ENCODE peak calls at places on chromosomes 1 and 21, in seven cellular contexts. One of them, this sample, is unnamed.

GRCh38 chr1:19113362-19114092 is 96.5 kb downstream of the UBR4 start:
- DNase-seq in GM12892: no peak
- DNase-seq in stimulated activated CD8-positive, alpha-beta memory T cell treated with anti-CD3 and anti-CD28 coated beads, Interleukin-4, amount 100 ng/mL, for 1 hour: no peak
- DNase-seq in fibroblast of the aortic adventitia: peak; percentile 18
- DNase-seq in lung microvascular endothelial cell: peak; percentile 51
- DNase-seq in hepatocyte: peak; percentile 59
- DNase-seq in AG08395: peak; percentile 37
- DNase-seq in this sample: peak; percentile 52

GRCh38 chr1:6490181-6491075 is 1.0 kb downstream of the PLEKHG5 start:
- DNase-seq in lung microvascular endothelial cell: peak; percentile 75
- DNase-seq in hepatocyte: peak; percentile 92
- DNase-seq in stimulated activated CD8-positive, alpha-beta memory T cell treated with anti-CD3 and anti-CD28 coated beads, Interleukin-4, amount 100 ng/mL, for 1 hour: peak; percentile 9
- DNase-seq in fibroblast of the aortic adventitia: peak; percentile 69
- DNase-seq in AG08395: peak; percentile 73
- DNase-seq in GM12892: peak; percentile 83
- DNase-seq in this sample: peak; percentile 76

GRCh38 chr1:245825128-245825901 is 670.5 kb downstream of the KIF26B start:
- DNase-seq in GM12892: no peak
- DNase-seq in stimulated activated CD8-positive, alpha-beta memory T cell treated with anti-CD3 and anti-CD28 coated beads, Interleukin-4, amount 100 ng/mL, for 1 hour: no peak
- DNase-seq in AG08395: peak; percentile 30
- DNase-seq in lung microvascular endothelial cell: peak; percentile 64
- DNase-seq in fibroblast of the aortic adventitia: peak; percentile 42
- DNase-seq in hepatocyte: peak; percentile 29
- DNase-seq in this sample: peak; percentile 51

GRCh38 chr1:29544406-29544805 is 308.1 kb downstream of the PTPRU start:
- DNase-seq in lung microvascular endothelial cell: no peak
- DNase-seq in hepatocyte: no peak
- DNase-seq in stimulated activated CD8-positive, alpha-beta memory T cell treated with anti-CD3 and anti-CD28 coated beads, Interleukin-4, amount 100 ng/mL, for 1 hour: no peak
- DNase-seq in AG08395: no peak
- DNase-seq in fibroblast of the aortic adventitia: no peak
- DNase-seq in GM12892: no peak
- DNase-seq in this sample: no peak

GRCh38 chr1:91552091-91552490 is 51.4 kb downstream of the CDC7 start:
- DNase-seq in stimulated activated CD8-positive, alpha-beta memory T cell treated with anti-CD3 and anti-CD28 coated beads, Interleukin-4, amount 100 ng/mL, for 1 hour: no peak
- DNase-seq in fibroblast of the aortic adventitia: peak; percentile 31
- DNase-seq in AG08395: no peak
- DNase-seq in hepatocyte: no peak
- DNase-seq in GM12892: no peak
- DNase-seq in lung microvascular endothelial cell: no peak
- DNase-seq in this sample: peak; percentile 11

GRCh38 chr1:155978973-155979429 is 654 bp upstream of the ARHGEF2 start:
- DNase-seq in AG08395: no peak
- DNase-seq in fibroblast of the aortic adventitia: peak; percentile 52
- DNase-seq in stimulated activated CD8-positive, alpha-beta memory T cell treated with anti-CD3 and anti-CD28 coated beads, Interleukin-4, amount 100 ng/mL, for 1 hour: no peak
- DNase-seq in hepatocyte: no peak
- DNase-seq in GM12892: no peak
- DNase-seq in lung microvascular endothelial cell: no peak
- DNase-seq in this sample: peak; percentile 28

GRCh38 chr1:85328713-85329376 is 52.4 kb upstream of the BCL10 start:
- DNase-seq in GM12892: no peak
- DNase-seq in lung microvascular endothelial cell: peak; percentile 96
- DNase-seq in AG08395: peak; percentile 90
- DNase-seq in stimulated activated CD8-positive, alpha-beta memory T cell treated with anti-CD3 and anti-CD28 coated beads, Interleukin-4, amount 100 ng/mL, for 1 hour: no peak
- DNase-seq in fibroblast of the aortic adventitia: peak; percentile 99
- DNase-seq in hepatocyte: peak; percentile 62
- DNase-seq in this sample: peak; percentile 99

GRCh38 chr1:42996384-42996991 is 37.8 kb upstream of the SLC2A1 start:
- DNase-seq in AG08395: no peak
- DNase-seq in lung microvascular endothelial cell: no peak
- DNase-seq in hepatocyte: no peak
- DNase-seq in fibroblast of the aortic adventitia: no peak
- DNase-seq in stimulated activated CD8-positive, alpha-beta memory T cell treated with anti-CD3 and anti-CD28 coated beads, Interleukin-4, amount 100 ng/mL, for 1 hour: no peak
- DNase-seq in GM12892: no peak
- DNase-seq in this sample: no peak

GRCh38 chr21:37673801-37674575 is 242.3 kb downstream of the KCNJ6 start:
- DNase-seq in AG08395: no peak
- DNase-seq in GM12892: no peak
- DNase-seq in stimulated activated CD8-positive, alpha-beta memory T cell treated with anti-CD3 and anti-CD28 coated beads, Interleukin-4, amount 100 ng/mL, for 1 hour: no peak
- DNase-seq in lung microvascular endothelial cell: no peak
- DNase-seq in hepatocyte: peak; percentile 48
- DNase-seq in fibroblast of the aortic adventitia: no peak
- DNase-seq in this sample: no peak